ENCODE peak calls at places on chromosomes 16 and 17, in nine cellular contexts. B is heart left ventricle, Z is A549, X is adrenal gland, U is thyroid gland, O is sigmoid colon, N is vagina, T is tibial nerve, G is IMR-90. W is an unnamed sample.

GRCh38 chr17:61431594-61432311 is 20.5 kb upstream of the TBX4 start:
- DNase-seq in B (no peak), Z (no peak), X (no peak), U (no peak), O (no peak), N (no peak), T (no peak), G (peak; percentile 76), W (no peak)

GRCh38 chr17:46046957-46047356 is 47.9 kb downstream of the STH start:
- DNase-seq in B (no peak), Z (no peak), X (no peak), U (no peak), O (no peak), N (no peak), T (no peak), G (peak; percentile 24), W (no peak)

GRCh38 chr17:30236807-30237206 is 1.3 kb upstream of the SLC6A4 start:
- DNase-seq in B (peak; percentile 32), Z (peak; percentile 91), X (peak; percentile 83), U (peak; percentile 56), O (no peak), N (peak; percentile 70), T (peak; percentile 15), G (no peak), W (no peak)

GRCh38 chr16:50323335-50324011 is 45.3 kb downstream of the BRD7 start:
- DNase-seq in B (no peak), Z (no peak), X (peak; percentile 79), U (no peak), O (peak; percentile 73), N (peak; percentile 85), T (peak; percentile 53), G (peak; percentile 56), W (no peak)

GRCh38 chr16:4936991-4937781 is at the start of gene PPL:
- DNase-seq in B (peak; percentile 62), Z (no peak), X (peak; percentile 85), U (peak; percentile 98), O (peak; percentile 89), N (no peak), T (peak; percentile 37), G (no peak), W (peak; percentile 95)

GRCh38 chr17:1315891-1316403 is 36.5 kb downstream of the TRARG1 start:
- DNase-seq in B (peak; percentile 32), Z (no peak), X (no peak), U (no peak), O (no peak), N (no peak), T (no peak), G (no peak), W (no peak)

GRCh38 chr17:58686980-58687379 is 4.9 kb downstream of the TEX14 start:
- DNase-seq in B (no peak), Z (no peak), X (no peak), U (no peak), O (no peak), N (no peak), T (no peak), G (no peak), W (no peak)

GRCh38 chr17:65393514-65393913 is 167.9 kb downstream of the AXIN2 start:
- DNase-seq in B (no peak), Z (no peak), X (no peak), U (no peak), O (no peak), N (no peak), T (no peak), G (no peak), W (no peak)

GRCh38 chr17:45073414-45074070 is 12.4 kb downstream of the NMT1 start:
- DNase-seq in B (no peak), Z (no peak), X (no peak), U (no peak), O (peak; percentile 83), N (peak; percentile 93), T (peak; percentile 65), G (peak; percentile 97), W (no peak)

GRCh38 chr16:86884256-86884655 is 305.9 kb downstream of the FOXL1 start:
- DNase-seq in B (no peak), Z (no peak), X (no peak), U (no peak), O (peak; percentile 14), N (no peak), T (no peak), G (no peak), W (no peak)

GRCh38 chr16:28140788-28141618 is 70.8 kb downstream of the XPO6 start:
- DNase-seq in B (no peak), Z (no peak), X (no peak), U (no peak), O (no peak), N (no peak), T (no peak), G (no peak), W (no peak)

GRCh38 chr17:50180593-50180992 is 14.8 kb downstream of the SGCA start:
- DNase-seq in B (no peak), Z (no peak), X (no peak), U (no peak), O (no peak), N (no peak), T (no peak), G (peak; percentile 24), W (no peak)

GRCh38 chr17:10668771-10669170 is 11.7 kb upstream of the MYH3 start:
- DNase-seq in B (no peak), Z (no peak), X (no peak), U (no peak), O (no peak), N (no peak), T (no peak), G (peak; percentile 83), W (no peak)

GRCh38 chr17:31888124-31888523 is 13.4 kb downstream of the UTP6 start:
- DNase-seq in B (peak; percentile 23), Z (no peak), X (peak; percentile 50), U (no peak), O (no peak), N (no peak), T (peak; percentile 7), G (no peak), W (no peak)

GRCh38 chr17:77117415-77117814 is 23.4 kb upstream of the SEC14L1 start:
- DNase-seq in B (no peak), Z (no peak), X (peak; percentile 74), U (no peak), O (no peak), N (no peak), T (no peak), G (no peak), W (no peak)

GRCh38 chr16:60304078-60304477 is 1570.0 kb upstream of the GOT2 start:
- DNase-seq in B (no peak), Z (no peak), X (no peak), U (no peak), O (no peak), N (no peak), T (no peak), G (no peak), W (no peak)

GRCh38 chr16:73204359-73205152 is 156.6 kb upstream of the ZFHX3 start:
- DNase-seq in B (no peak), Z (no peak), X (no peak), U (peak; percentile 56), O (no peak), N (no peak), T (no peak), G (no peak), W (no peak)

GRCh38 chr17:760371-760770 is 8.3 kb upstream of the GEMIN4 start:
- DNase-seq in B (peak; percentile 70), Z (no peak), X (peak; percentile 83), U (no peak), O (no peak), N (no peak), T (no peak), G (no peak), W (no peak)

GRCh38 chr17:72661093-72661944 is 431.2 kb downstream of the SLC39A11 start:
- DNase-seq in B (no peak), Z (no peak), X (no peak), U (no peak), O (no peak), N (no peak), T (no peak), G (no peak), W (no peak)

GRCh38 chr17:51948128-51948527 is 210.4 kb downstream of the CA10 start:
- DNase-seq in B (no peak), Z (no peak), X (no peak), U (peak; percentile 3), O (no peak), N (no peak), T (no peak), G (no peak), W (no peak)

GRCh38 chr17:17510456-17511292 is 14.5 kb upstream of the RASD1 start:
- DNase-seq in B (no peak), Z (no peak), X (no peak), U (no peak), O (no peak), N (no peak), T (no peak), G (no peak), W (no peak)

GRCh38 chr17:48498168-48498840 is 32.5 kb downstream of the HOXB1 start:
- DNase-seq in B (no peak), Z (no peak), X (no peak), U (no peak), O (no peak), N (no peak), T (no peak), G (no peak), W (no peak)
- H3K27ac ChIP-seq in B (no peak overlapping the region), Z (no peak overlapping the region), X (no peak overlapping the region), U (no peak overlapping the region), O (no peak overlapping the region), N (no peak overlapping the region), T (no peak overlapping the region), G (no peak overlapping the region), W (no peak overlapping the region)

GRCh38 chr16:17026600-17027242 is 444.0 kb downstream of the XYLT1 start:
- DNase-seq in B (no peak), Z (no peak), X (no peak), U (no peak), O (no peak), N (no peak), T (no peak), G (no peak), W (no peak)
- TF ChIP-seq POLR2A in B (no peak), Z (no peak), X (no peak), U (no peak), O (no peak), N (no peak), T (no peak), G (no peak), W (no peak)

DNA sequence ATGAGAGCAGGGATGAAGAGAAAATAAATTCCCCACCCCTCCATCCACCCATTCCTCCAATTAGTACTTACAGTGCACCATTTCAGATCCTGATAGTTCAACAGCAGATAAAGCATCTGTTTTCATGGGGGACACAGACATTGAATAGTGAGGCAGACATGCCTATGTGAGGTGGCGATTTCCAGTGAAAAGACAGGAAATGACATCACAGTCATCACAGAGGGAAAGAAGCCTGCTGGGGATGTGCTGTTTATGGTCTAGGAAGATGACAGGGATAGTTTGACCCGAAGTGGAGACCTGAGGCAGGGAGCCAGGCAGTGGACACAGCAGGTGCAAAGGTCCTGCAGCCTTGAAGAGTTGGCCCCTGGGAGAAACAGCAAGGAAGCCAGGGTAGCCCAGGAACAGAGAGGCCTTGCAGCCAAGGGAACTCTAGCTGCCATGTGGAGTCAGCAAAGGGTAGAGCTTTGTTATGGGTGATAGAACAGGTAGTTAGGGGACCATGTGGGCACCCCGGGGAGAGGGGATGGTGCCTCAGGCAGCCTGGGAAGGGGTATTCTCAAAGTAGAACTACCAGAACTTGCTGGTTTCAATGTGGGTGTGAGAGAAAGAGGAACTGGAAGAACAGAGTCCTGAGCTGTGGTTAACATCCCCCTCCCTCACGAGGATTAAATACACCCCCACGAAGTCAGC is 256.6 kb downstream of the CPPED1 start:
- DNase-seq in B (no peak), Z (no peak), X (no peak), U (no peak), O (no peak), N (no peak), T (no peak), G (peak; percentile 35), W (no peak)
- H3K4me3 ChIP-seq in B (no peak overlapping the region), Z (no peak overlapping the region), X (no peak overlapping the region), U (no peak overlapping the region), O (no peak overlapping the region), N (no peak overlapping the region), T (no peak overlapping the region), G (no peak overlapping the region), W (no peak overlapping the region)

GRCh38 chr16:85003076-85003475 is 8.3 kb downstream of the ZDHHC7 start:
- DNase-seq in B (no peak), Z (no peak), X (no peak), U (no peak), O (no peak), N (no peak), T (no peak), G (no peak), W (no peak)
- H3K27ac ChIP-seq in B (peak overlapping the region; percentile 61), Z (peak overlapping the region; percentile 90), X (peak overlapping the region; percentile 69), U (peak overlapping the region; percentile 5), O (peak overlapping the region; percentile 92), N (peak overlapping the region; percentile 88), T (peak overlapping the region; percentile 63), G (peak overlapping the region; percentile 51), W (peak overlapping the region; percentile 85)

W was measured in breast epithelium.